ENCODE peak calls at places on chromosomes 1 and 21, in four cellular contexts. W is H1, N is HepG2, H is GM12878. G is an unnamed sample.
A peak's percentile ranks its signal among the peaks of the same experiment; 100 is the strongest.

GRCh38 chr1:150121236-150121862 is 28.4 kb upstream of the PLEKHO1 start:
- DNase-seq in W (no peak), N (no peak), H (no peak), G (no peak)

GRCh38 chr21:40242586-40242985 is 375.3 kb downstream of the PCP4 start:
- DNase-seq in W (no peak), N (no peak), H (no peak), G (no peak)

GRCh38 chr1:58879464-58879863 is 95.6 kb upstream of the JUN start:
- DNase-seq in W (no peak), N (no peak), H (no peak), G (no peak)

GRCh38 chr1:74689800-74690696 is 16.5 kb upstream of the ERICH3 start:
- DNase-seq in W (no peak), N (peak; percentile 53), H (no peak), G (peak; percentile 27)

GRCh38 chr1:54312874-54313316 is 93.3 kb downstream of the SSBP3 start:
- DNase-seq in W (no peak), N (peak; percentile 33), H (no peak), G (no peak)

GRCh38 chr1:80054129-80054528 is 1047.6 kb upstream of the ADGRL4 start:
- DNase-seq in W (no peak), N (no peak), H (no peak), G (peak; percentile 12)

GRCh38 chr1:53316742-53317650 is 10.9 kb downstream of the LRP8 start:
- DNase-seq in W (no peak), N (no peak), H (no peak), G (no peak)

GRCh38 chr1:202018476-202019234 is 8.3 kb downstream of the ELF3 start:
- DNase-seq in W (no peak), N (peak; percentile 85), H (no peak), G (peak; percentile 92)

GRCh38 chr1:115647000-115647399 is 5.2 kb downstream of the VANGL1 start:
- DNase-seq in W (no peak), N (no peak), H (no peak), G (peak; percentile 76)

GRCh38 chr1:154624756-154625643 is 17.0 kb upstream of the ADAR start:
- DNase-seq in W (no peak), N (no peak), H (no peak), G (no peak)

GRCh38 chr1:228867093-228867950 is 132.0 kb downstream of the RHOU start:
- DNase-seq in W (no peak), N (no peak), H (no peak), G (no peak)

GRCh38 chr1:199290186-199290585 is 651.3 kb downstream of the PTPRC start:
- DNase-seq in W (no peak), N (no peak), H (no peak), G (no peak)

GRCh38 chr1:21647431-21648373 is 21.5 kb downstream of the RAP1GAP start:
- DNase-seq in W (peak; percentile 67), N (no peak), H (no peak), G (peak; percentile 88)

GRCh38 chr1:184802739-184803492 is 48.3 kb upstream of the EDEM3 start:
- DNase-seq in W (no peak), N (no peak), H (no peak), G (no peak)

GRCh38 chr1:17558541-17558940 is 19.0 kb downstream of the ARHGEF10L start:
- DNase-seq in W (no peak), N (no peak), H (no peak), G (no peak)

GRCh38 chr1:60503216-60503615 is 429.6 kb upstream of the C1orf87 start:
- DNase-seq in W (no peak), N (no peak), H (no peak), G (no peak)

GRCh38 chr1:235088440-235088839 is 40.2 kb downstream of the TOMM20 start:
- DNase-seq in W (no peak), N (no peak), H (no peak), G (no peak)

GRCh38 chr21:25535811-25536210 is 71.5 kb downstream of the MRPL39 start:
- DNase-seq in W (no peak), N (no peak), H (no peak), G (no peak)

GRCh38 chr1:12464627-12465056 is 153.4 kb downstream of the DHRS3 start:
- DNase-seq in W (no peak), N (no peak), H (no peak), G (no peak)

GRCh38 chr1:96414598-96414997 is 307.0 kb upstream of the PTBP2 start:
- DNase-seq in W (no peak), N (no peak), H (no peak), G (no peak)

GRCh38 chr1:10173582-10173981 is 36.8 kb upstream of the KIF1B start:
- DNase-seq in W (no peak), N (no peak), H (peak; percentile 67), G (no peak)

GRCh38 chr1:35851175-35851869 is 31.7 kb upstream of the AGO1 start:
- DNase-seq in W (no peak), N (no peak), H (no peak), G (no peak)

GRCh38 chr1:184935919-184936798 is 38.1 kb downstream of the NIBAN1 start:
- DNase-seq in W (no peak), N (no peak), H (no peak), G (no peak)

GRCh38 chr1:226571901-226572300 is 23.3 kb downstream of the STUM start:
- DNase-seq in W (no peak), N (no peak), H (no peak), G (no peak)

GRCh38 chr1:174726167-174726879 is 273.4 kb upstream of the CACYBP start:
- DNase-seq in W (no peak), N (peak; percentile 39), H (no peak), G (peak; percentile 25)

GRCh38 chr1:27539901-27540861 is 50.2 kb upstream of the WASF2 start:
- DNase-seq in W (no peak), N (no peak), H (no peak), G (no peak)

GRCh38 chr1:100627018-100627716 is 89.2 kb downstream of the GPR88 start:
- DNase-seq in W (no peak), N (no peak), H (no peak), G (no peak)

GRCh38 chr1:174958396-174958795 is 41.4 kb upstream of the CACYBP start:
- DNase-seq in W (no peak), N (no peak), H (no peak), G (no peak)

GRCh38 chr1:226990133-226990716 is 50.1 kb downstream of the COQ8A start:
- DNase-seq in W (no peak), N (peak; percentile 28), H (no peak), G (no peak)

GRCh38 chr1:67053535-67053784 is 488 bp downstream of the SLC35D1 start:
- DNase-seq in W (no peak), N (peak; percentile 54), H (no peak), G (peak; percentile 59)

GRCh38 chr1:240691521-240692338 is 79.8 kb upstream of the GREM2 start:
- DNase-seq in W (peak; percentile 27), N (peak; percentile 5), H (no peak), G (no peak)
- TF ChIP-seq HDAC6 in W (no peak), N (no peak), H (no peak), G (no peak)

GRCh38 chr1:162973381-162973795 is 95.8 kb upstream of the RGS4 start:
- DNase-seq in W (no peak), N (no peak), H (no peak), G (no peak)
- TF ChIP-seq HDAC6 in W (no peak), N (no peak), H (no peak), G (no peak)

GRCh38 chr1:29124366-29125236 is 898 bp upstream of the TMEM200B start:
- DNase-seq in W (peak; percentile 66), N (peak; percentile 56), H (no peak), G (peak; percentile 99)
- TF ChIP-seq HDAC6 in W (no peak), N (no peak), H (no peak), G (no peak)

GRCh38 chr1:156544592-156545102 is 27.7 kb downstream of the IQGAP3 start:
- DNase-seq in W (no peak), N (no peak), H (no peak), G (no peak)

GRCh38 chr1:156539824-156540223 is 32.5 kb downstream of the IQGAP3 start:
- DNase-seq in W (no peak), N (no peak), H (no peak), G (no peak)

GRCh38 chr1:156543066-156543465 is 29.3 kb downstream of the IQGAP3 start:
- DNase-seq in W (no peak), N (no peak), H (no peak), G (no peak)

GRCh38 chr1:156538711-156539440 is 33.5 kb downstream of the IQGAP3 start:
- DNase-seq in W (no peak), N (no peak), H (no peak), G (no peak)

DNA sequence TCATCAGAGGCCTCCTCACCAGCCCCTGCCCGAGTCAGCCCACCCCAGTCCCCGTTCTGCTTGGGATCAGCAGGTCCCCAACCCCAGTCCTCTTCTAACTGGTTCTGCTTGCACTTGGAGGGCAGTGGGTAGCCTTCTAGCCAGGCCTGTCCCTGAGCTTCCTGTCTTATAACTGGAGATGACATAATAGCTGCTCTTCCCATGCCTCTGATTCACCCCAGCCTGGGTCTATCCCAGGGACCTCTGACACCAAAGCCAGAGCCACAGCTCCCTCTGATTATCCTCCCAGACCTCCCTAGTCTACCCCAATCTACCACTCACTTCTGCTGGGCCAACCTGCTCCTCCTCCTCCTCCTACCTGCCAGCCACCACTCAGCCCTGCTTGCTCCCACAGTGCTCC is 31.4 kb downstream of the IQGAP3 start:
- DNase-seq in W (no peak), N (no peak), H (no peak), G (no peak)
- TF ChIP-seq HDAC6 in W (no peak), N (no peak), H (no peak), G (no peak)

GRCh38 chr1:180510882-180511281 is 8.5 kb upstream of the ACBD6 start:
- DNase-seq in W (no peak), N (no peak), H (no peak), G (no peak)

GRCh38 chr1:180519846-180520245 is 17.5 kb upstream of the ACBD6 start:
- DNase-seq in W (no peak), N (no peak), H (no peak), G (no peak)

GRCh38 chr1:180513531-180513930 is 11.2 kb upstream of the ACBD6 start:
- DNase-seq in W (no peak), N (no peak), H (no peak), G (no peak)

GRCh38 chr1:180515364-180515763 is 13.0 kb upstream of the ACBD6 start:
- DNase-seq in W (no peak), N (no peak), H (no peak), G (no peak)

DNA sequence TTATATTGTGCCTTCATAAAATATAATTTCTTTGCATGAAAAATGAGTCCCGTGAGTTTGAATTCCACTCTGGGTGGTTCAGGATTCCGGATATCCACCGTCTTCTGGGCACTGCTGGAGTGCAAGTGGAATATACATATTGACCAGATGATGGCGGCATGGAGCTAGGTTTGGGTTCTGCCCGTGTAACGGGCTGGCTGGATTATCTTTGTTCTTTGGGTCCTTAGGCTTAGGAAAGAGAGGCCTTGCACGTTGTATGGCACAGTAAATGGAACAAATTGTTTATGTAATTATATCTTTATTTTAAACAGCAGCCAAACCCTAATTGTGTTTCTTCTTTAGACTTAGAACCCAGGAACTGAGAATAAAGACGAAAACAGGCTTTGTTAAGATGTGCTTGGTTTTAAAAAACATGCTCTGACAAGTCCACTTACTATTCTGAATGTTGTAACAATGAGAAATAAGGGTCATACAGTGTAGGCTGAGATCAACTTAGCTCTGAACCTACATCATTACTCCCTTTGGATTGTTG is 13.5 kb upstream of the ACBD6 start:
- DNase-seq in W (peak; percentile 39), N (peak; percentile 76), H (peak; percentile 49), G (peak; percentile 88)
- TF ChIP-seq HDAC6 in W (no peak), N (no peak), H (no peak), G (no peak)